ENCODE peak calls at places on chromosome 18, in four cellular contexts. Y is WTC11, A is K562, F is HepG2. I is an unnamed sample.

GRCh38 chr18:58041633-58042032 is 2.4 kb upstream of the NEDD4L start:
- DNase-seq in Y (no peak), A (peak), F (peak), I (no peak)

GRCh38 chr18:79427368-79428225 is 31.9 kb downstream of the NFATC1 start:
- DNase-seq in Y (no peak), A (no peak), F (no peak), I (no peak)

GRCh38 chr18:41955688-41956087 is 654 bp downstream of the PIK3C3 start:
- DNase-seq in Y (no peak), A (peak), F (no peak), I (no peak)

GRCh38 chr18:3088444-3088843 is 75.5 kb upstream of the LPIN2 start:
- DNase-seq in Y (no peak), A (no peak), F (no peak), I (no peak)

GRCh38 chr18:48445540-48445939 is 36.4 kb upstream of the ZBTB7C start:
- DNase-seq in Y (peak), A (peak), F (peak), I (peak)

GRCh38 chr18:10381951-10382350 is 72.5 kb upstream of the APCDD1 start:
- DNase-seq in Y (no peak), A (no peak), F (no peak), I (no peak)

GRCh38 chr18:26543368-26543767 is 5.0 kb downstream of the KCTD1 start:
- DNase-seq in Y (no peak), A (no peak), F (peak), I (no peak)

GRCh38 chr18:58998421-58999203 is 133.9 kb downstream of the ZNF532 start:
- DNase-seq in Y (no peak), A (no peak), F (no peak), I (no peak)

GRCh38 chr18:6219116-6219717 is 195.5 kb downstream of the L3MBTL4 start:
- DNase-seq in Y (peak), A (peak), F (peak), I (peak)

GRCh38 chr18:61322265-61322873 is 10.9 kb upstream of the CDH20 start:
- DNase-seq in Y (peak), A (peak), F (peak), I (peak)

GRCh38 chr18:34909637-34910364 is 131.4 kb upstream of the MAPRE2 start:
- DNase-seq in Y (no peak), A (no peak), F (no peak), I (no peak)

GRCh38 chr18:6001867-6002266 is 106.5 kb upstream of the TMEM200C start:
- DNase-seq in Y (no peak), A (no peak), F (no peak), I (no peak)

GRCh38 chr18:23213200-23213599 is 77.9 kb downstream of the CABLES1 start:
- DNase-seq in Y (no peak), A (no peak), F (no peak), I (no peak)

GRCh38 chr18:37484893-37485834 is 80.4 kb downstream of the CELF4 start:
- DNase-seq in Y (peak), A (peak), F (no peak), I (peak)

GRCh38 chr18:48683661-48684060 is 144.8 kb downstream of the CTIF start:
- DNase-seq in Y (no peak), A (no peak), F (no peak), I (no peak)

GRCh38 chr18:9097349-9097748 is 5.2 kb upstream of the NDUFV2 start:
- DNase-seq in Y (no peak), A (no peak), F (no peak), I (no peak)

GRCh38 chr18:5891361-5892215 is 3.7 kb downstream of the TMEM200C start:
- DNase-seq in Y (no peak), A (no peak), F (no peak), I (no peak)

GRCh38 chr18:58051765-58052460 is 7.9 kb downstream of the NEDD4L start:
- DNase-seq in Y (no peak), A (peak), F (no peak), I (no peak)

GRCh38 chr18:49524349-49524748 is 37.3 kb upstream of the C18orf32 start:
- DNase-seq in Y (no peak), A (peak), F (no peak), I (no peak)

GRCh38 chr18:74699455-74699854 is 101.8 kb downstream of the ZNF407 start:
- DNase-seq in Y (no peak), A (no peak), F (no peak), I (no peak)

DNA sequence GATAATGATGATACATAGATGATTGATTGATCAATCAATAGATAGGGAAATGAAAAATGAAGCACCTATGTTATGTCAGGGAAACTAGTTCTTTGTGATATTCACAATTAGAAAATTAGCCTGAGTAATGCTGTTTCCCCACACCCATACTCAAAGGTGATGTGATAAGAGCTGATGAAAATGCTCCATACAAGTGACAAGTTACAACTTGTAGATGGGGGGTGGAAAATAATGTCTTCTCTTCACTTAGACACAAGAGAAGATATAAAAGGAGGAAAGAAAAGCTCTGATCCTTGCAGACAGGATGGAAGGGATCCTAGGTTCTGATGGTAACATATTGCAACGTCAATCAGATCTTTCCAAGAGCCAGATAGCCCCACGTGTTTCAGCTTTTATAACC is 365.9 kb downstream of the AKAIN1 start:
- DNase-seq in Y (no peak), A (no peak), F (no peak), I (no peak)
- TF ChIP-seq NR3C1 in Y (no peak), A (no peak), F (no peak), I (no peak)

GRCh38 chr18:46398625-46399024 is 258.4 kb downstream of the LOXHD1 start:
- DNase-seq in Y (no peak), A (peak), F (no peak), I (peak)

GRCh38 chr18:46399276-46399675 is 257.7 kb downstream of the LOXHD1 start:
- DNase-seq in Y (no peak), A (no peak), F (no peak), I (no peak)

GRCh38 chr18:46397174-46397573 is 259.8 kb downstream of the LOXHD1 start:
- DNase-seq in Y (no peak), A (no peak), F (no peak), I (no peak)

GRCh38 chr18:46395795-46396194 is 261.2 kb downstream of the LOXHD1 start:
- DNase-seq in Y (no peak), A (no peak), F (no peak), I (no peak)

DNA sequence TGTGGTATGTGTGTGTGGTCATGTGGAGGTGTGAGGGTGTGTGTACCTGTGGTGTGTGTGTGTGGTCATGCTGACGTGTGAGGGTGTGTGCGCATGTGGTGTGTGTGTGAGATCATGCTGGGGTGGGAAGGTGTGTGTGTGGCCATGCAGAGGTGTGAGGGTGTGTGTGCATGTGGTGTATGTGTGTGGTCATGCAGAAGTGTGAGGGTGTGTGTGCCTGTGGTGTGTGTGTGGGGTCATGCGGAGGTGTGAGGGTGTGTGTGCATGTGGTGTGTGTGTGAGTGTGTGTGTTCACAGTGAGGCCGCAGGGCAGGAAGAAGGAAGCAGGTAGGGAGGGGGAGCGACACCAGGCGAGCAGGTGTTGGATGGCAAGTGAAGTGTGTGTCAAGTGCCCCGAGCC is 259.0 kb downstream of the LOXHD1 start:
- DNase-seq in Y (no peak), A (no peak), F (no peak), I (no peak)
- TF ChIP-seq NR3C1 in Y (no peak), A (no peak), F (no peak), I (no peak)

GRCh38 chr18:55838841-55839240 is 250.8 kb upstream of the TCF4 start:
- DNase-seq in Y (no peak), A (no peak), F (no peak), I (no peak)

GRCh38 chr18:55830490-55830889 is 242.5 kb upstream of the TCF4 start:
- DNase-seq in Y (no peak), A (no peak), F (no peak), I (no peak)

GRCh38 chr18:55839350-55839749 is 251.4 kb upstream of the TCF4 start:
- DNase-seq in Y (no peak), A (no peak), F (no peak), I (no peak)

GRCh38 chr18:55838322-55838721 is 250.3 kb upstream of the TCF4 start:
- DNase-seq in Y (no peak), A (peak), F (no peak), I (no peak)

DNA sequence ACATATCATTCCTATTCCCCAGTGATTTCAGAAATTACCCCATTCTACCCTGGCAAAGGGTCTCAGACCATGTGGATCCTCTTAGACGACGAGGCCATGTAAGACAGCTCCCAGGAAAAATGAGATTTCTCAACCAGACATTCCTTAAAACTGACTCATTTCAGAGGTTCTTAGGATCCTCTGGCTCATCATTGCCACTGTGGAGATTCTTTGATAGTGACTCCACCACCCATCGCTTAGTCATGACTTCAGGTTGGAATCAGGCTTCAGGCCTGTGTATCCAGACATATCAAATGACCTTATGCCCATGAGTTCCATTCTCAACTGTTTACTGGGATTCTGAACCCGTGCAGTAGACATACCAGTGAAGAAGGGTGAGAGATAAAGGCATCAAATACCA is 245.6 kb upstream of the TCF4 start:
- DNase-seq in Y (no peak), A (no peak), F (no peak), I (peak)
- TF ChIP-seq NR3C1 in Y (no peak), A (no peak), F (no peak), I (no peak)

DNA sequence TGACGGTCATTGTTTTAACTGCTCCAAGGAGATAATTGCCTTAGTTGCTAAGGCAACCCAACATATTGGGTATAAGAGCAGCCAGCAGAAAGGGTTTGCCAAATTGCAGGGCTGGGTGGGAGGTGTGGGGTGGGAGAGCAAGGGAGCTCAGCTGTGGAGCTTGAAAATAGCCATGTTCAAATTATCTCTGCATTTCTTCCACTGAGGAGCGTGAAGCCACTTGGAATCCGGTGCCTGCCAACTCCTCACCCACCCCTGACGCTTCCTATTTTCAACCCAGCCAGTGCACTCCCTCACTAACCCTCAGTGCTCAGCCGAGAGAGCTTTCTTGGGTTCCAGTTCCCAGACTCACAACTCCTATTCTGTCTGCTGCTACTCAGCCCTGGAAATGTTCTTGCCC is 60.9 kb downstream of the SETBP1 start:
- DNase-seq in Y (no peak), A (no peak), F (no peak), I (no peak)
- TF ChIP-seq NR3C1 in Y (no peak), A (no peak), F (no peak), I (no peak)

DNA sequence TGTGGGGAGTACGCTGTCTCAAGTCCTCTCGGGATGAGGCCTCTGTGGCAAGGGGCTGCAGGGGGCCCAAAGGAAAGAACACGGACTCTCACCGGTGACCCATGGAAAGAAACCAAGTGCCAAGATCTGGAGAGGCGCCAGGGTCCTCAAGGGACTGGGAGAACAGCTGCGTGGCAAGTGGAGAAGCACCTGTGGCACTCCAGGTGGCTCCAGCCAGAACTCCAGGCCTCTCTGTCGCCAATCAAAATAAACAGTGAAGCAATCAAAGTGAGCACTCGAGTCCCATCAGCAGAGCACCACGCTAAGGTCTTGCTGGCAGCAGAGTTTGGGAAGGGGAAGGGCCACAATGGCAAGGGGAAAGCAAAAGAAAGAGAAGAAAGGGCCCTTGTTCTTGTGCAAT is 54.7 kb downstream of the BCL2 start:
- DNase-seq in Y (no peak), A (no peak), F (no peak), I (no peak)
- TF ChIP-seq NR3C1 in Y (no peak), A (no peak), F (no peak), I (no peak)

GRCh38 chr18:43665239-43665788 is 388.0 kb upstream of the SYT4 start:
- DNase-seq in Y (no peak), A (no peak), F (no peak), I (no peak)
- TF ChIP-seq NR3C1 in Y (no peak), A (no peak), F (no peak), I (no peak)

DNA sequence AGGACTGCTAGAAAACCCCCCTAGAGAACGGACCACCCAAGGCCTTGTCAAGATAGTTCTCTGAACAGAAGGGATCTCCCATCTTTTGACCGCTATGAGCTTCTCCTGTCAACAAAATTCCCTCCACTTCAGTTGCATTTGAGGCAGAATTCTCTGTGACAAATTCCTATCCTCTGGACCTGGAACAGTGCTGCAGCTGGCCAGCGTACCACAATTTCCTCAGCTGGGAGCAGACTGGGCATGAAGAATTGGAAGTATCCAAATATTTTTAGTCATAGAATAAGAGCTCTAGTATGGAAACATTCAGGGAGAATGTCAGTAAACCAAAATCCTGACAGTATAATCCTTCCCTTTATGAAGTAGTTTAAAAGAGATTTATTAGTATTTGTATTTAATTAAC is 147.1 kb upstream of the BOD1L2 start:
- DNase-seq in Y (no peak), A (no peak), F (no peak), I (no peak)
- TF ChIP-seq NR3C1 in Y (no peak), A (no peak), F (no peak), I (no peak)